ENCODE peak calls at places on chromosomes 2 and 18, in four cellular contexts. O, M, E and C are unnamed samples.

GRCh38 chr2:96859338-96859649 is 1.5 kb upstream of the ANKRD39 start:
- DNase-seq in M (no peak), E (peak), O (no peak), C (no peak)

GRCh38 chr18:22465859-22466602 is 48.3 kb upstream of the CTAGE1 start:
- DNase-seq in E (peak), M (peak), O (peak), C (no peak)

GRCh38 chr18:32877371-32877770 is 104.5 kb upstream of the KLHL14 start:
- DNase-seq in E (no peak), M (no peak), O (no peak), C (no peak)

GRCh38 chr2:217691516-217691915 is 311.3 kb downstream of the TNS1 start:
- DNase-seq in M (no peak), O (no peak), E (no peak), C (no peak)

GRCh38 chr2:240441326-240441992 is 6.0 kb downstream of the GPC1 start:
- DNase-seq in O (no peak), E (no peak), M (no peak), C (peak)

GRCh38 chr18:21433436-21433835 is 167.1 kb downstream of the ESCO1 start:
- DNase-seq in E (no peak), M (no peak), O (no peak), C (no peak)

GRCh38 chr2:45272549-45273245 is 263.4 kb upstream of the SIX2 start:
- DNase-seq in E (no peak), O (peak), M (no peak), C (no peak)

GRCh38 chr2:37156857-37157714 is at the start of gene EIF2AK2:
- DNase-seq in M (peak), O (peak), E (peak), C (peak)

GRCh38 chr18:59719533-59720325 is 22.5 kb upstream of the CCBE1 start:
- DNase-seq in O (no peak), M (no peak), E (no peak), C (no peak)

GRCh38 chr18:34794346-34794745 is 84.2 kb downstream of the DTNA start:
- DNase-seq in M (no peak), O (no peak), E (no peak), C (no peak)

GRCh38 chr18:5173216-5173615 is 23.8 kb downstream of the AKAIN1 start:
- DNase-seq in O (no peak), M (no peak), E (no peak), C (no peak)

GRCh38 chr2:7730990-7731389 is 813.8 kb downstream of the RNF144A start:
- DNase-seq in O (no peak), E (no peak), M (no peak), C (no peak)

GRCh38 chr2:158131919-158132566 is 30.4 kb downstream of the UPP2 start:
- DNase-seq in O (peak), M (no peak), E (no peak), C (no peak)

GRCh38 chr2:6184532-6185302 is 492.5 kb downstream of the SOX11 start:
- DNase-seq in M (no peak), O (peak), E (no peak), C (no peak)

GRCh38 chr18:59308201-59309014 is 10.0 kb downstream of the CPLX4 start:
- DNase-seq in O (peak), E (peak), M (peak), C (peak)

GRCh38 chr2:31297751-31298150 is 63.8 kb downstream of the EHD3 start:
- DNase-seq in M (peak), E (no peak), O (no peak), C (no peak)

GRCh38 chr2:45330617-45331016 is 280.4 kb downstream of the SRBD1 start:
- DNase-seq in M (no peak), O (peak), E (no peak), C (no peak)

GRCh38 chr2:221616561-221616960 is 44.5 kb upstream of the EPHA4 start:
- DNase-seq in O (no peak), E (no peak), M (no peak), C (no peak)
- TF ChIP-seq PHF8 in O (no peak), E (no peak), M (no peak), C (no peak)

GRCh38 chr18:3114456-3114855 is 101.5 kb upstream of the LPIN2 start:
- DNase-seq in O (no peak), M (no peak), E (no peak), C (no peak)
- TF ChIP-seq RFX5 in O (no peak), M (no peak), E (no peak), C (no peak)

GRCh38 chr2:47088371-47089082 is 66.6 kb downstream of the STPG4 start:
- DNase-seq in O (peak), E (peak), M (no peak), C (no peak)
- TF ChIP-seq PHF8 in O (no peak), E (no peak), M (no peak), C (no peak)

DNA sequence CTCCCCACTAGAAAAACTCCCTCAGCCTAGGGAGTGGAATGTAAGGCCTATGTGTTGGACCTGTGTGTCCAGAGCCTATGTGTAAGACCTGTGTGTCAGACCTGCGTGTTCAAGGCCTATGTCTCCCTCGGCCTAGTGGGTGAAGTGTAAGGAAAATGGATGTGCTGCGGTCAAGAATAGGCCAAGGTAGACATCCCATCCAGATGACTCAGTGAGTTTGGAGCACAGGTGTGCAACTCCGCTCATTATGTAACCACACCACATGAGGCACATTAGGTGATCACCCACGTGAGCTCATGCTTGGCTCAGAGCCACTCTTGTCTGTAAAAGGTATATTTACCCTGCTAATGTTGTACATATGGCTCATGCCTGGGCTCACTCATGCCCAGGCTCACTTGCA is 565.3 kb upstream of the CRIM1 start:
- DNase-seq in O (no peak), M (no peak), E (no peak), C (no peak)
- TF ChIP-seq RFX5 in O (no peak), M (no peak), E (no peak), C (no peak)

DNA sequence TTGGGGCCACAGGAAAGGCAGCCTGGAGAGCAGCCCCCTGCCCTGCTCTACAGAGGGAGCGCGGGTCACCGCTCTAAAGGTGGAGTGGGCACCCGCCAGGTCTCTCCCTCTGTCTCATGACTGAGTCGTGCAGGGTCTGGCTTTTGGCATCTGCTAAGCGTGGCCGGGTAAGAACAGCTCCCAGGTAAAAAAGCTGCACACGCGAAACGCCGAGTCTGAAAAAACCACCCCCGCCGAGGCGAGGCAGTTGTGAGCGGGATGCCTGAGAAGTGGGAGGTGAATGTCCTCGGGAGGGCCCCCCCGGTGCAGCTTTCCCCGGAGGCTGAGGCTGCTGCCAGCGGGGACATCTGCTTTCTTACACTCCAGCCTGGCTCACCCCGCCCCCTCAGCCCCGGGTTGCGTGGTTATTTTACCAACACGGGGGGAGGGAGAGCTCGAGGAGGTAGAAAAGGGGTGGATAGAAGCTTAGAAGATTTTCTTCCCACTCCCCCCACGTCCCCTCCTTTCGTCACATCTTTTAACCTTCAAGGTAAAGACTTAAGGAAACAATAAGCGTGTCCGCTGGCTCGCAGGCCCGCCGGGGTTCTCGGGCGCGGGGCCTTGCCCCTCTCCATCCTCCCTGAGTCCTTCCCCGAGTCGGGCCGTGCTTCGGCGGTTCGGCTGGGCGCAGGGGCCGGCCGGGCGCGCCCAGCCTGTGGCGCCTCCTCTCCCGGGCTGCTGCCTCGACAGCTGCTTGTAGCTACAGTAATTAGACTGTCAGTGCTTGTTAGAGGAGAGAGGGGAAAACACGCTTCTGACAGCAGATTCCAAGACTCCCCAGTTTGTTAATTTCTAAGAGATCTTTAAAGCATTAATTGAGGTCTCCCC is 70.6 kb upstream of the PSMD14 start:
- DNase-seq in O (no peak), M (no peak), E (no peak), C (peak)
- TF ChIP-seq PHF8 in O (no peak), M (no peak), E (no peak), C (no peak)